ENCODE peak calls at places on chromosomes 4 and X, in ten cellular contexts. O is HepG2, J is HCT116, W is GM23338, K is H1, T is K562, S is stomach, R is transverse colon, P is suprapubic skin, B is breast epithelium. Z is an unnamed sample. For H3K4me1, the result is how much of the 10 kb centered on the place peaks cover.

GRCh38 chrX:141405878-141406492 is 163.7 kb upstream of the SPANXC start:
- DNase-seq in O (no peak), J (no peak), W (no peak), K (no peak), T (no peak), S (no peak), R (no peak), P (no peak), B (no peak), Z (peak)

GRCh38 chr4:114921790-114922581 is 191.4 kb downstream of the NDST4 start:
- DNase-seq in O (peak), J (no peak), W (no peak), K (peak), T (no peak), S (no peak), R (peak), P (no peak), B (no peak), Z (no peak)

GRCh38 chr4:177367336-177367735 is 57.7 kb downstream of the NEIL3 start:
- DNase-seq in O (peak), J (no peak), W (peak), K (no peak), T (no peak), S (no peak), R (no peak), P (no peak), B (no peak), Z (no peak)

GRCh38 chr4:180150818-180151217 is 2092.4 kb upstream of the TENM3 start:
- DNase-seq in O (no peak), J (peak), W (peak), K (no peak), T (no peak), S (no peak), R (no peak), P (no peak), B (no peak), Z (no peak)

GRCh38 chrX:49761481-49761880 is 65.7 kb upstream of the PAGE1 start:
- DNase-seq in O (peak), J (no peak), W (peak), K (no peak), T (peak), S (no peak), R (no peak), P (no peak), B (no peak), Z (no peak)

GRCh38 chrX:123454712-123455431 is 270.8 kb downstream of the GRIA3 start:
- DNase-seq in O (no peak), J (no peak), W (no peak), K (no peak), T (no peak), S (no peak), R (no peak), P (no peak), B (no peak), Z (no peak)

GRCh38 chr4:5751073-5751917 is 40.3 kb downstream of the EVC start:
- DNase-seq in O (no peak), J (no peak), W (peak), K (no peak), T (peak), S (no peak), R (no peak), P (no peak), B (no peak), Z (no peak)

GRCh38 chr4:712916-713632 is 7.4 kb downstream of the PCGF3 start:
- DNase-seq in O (no peak), J (no peak), W (no peak), K (no peak), T (no peak), S (no peak), R (no peak), P (no peak), B (no peak), Z (no peak)

GRCh38 chr4:8515316-8516060 is 64.7 kb upstream of the GPR78 start:
- DNase-seq in O (no peak), J (no peak), W (no peak), K (no peak), T (no peak), S (no peak), R (no peak), P (no peak), B (no peak), Z (no peak)

GRCh38 chr4:151048913-151049312 is 33.8 kb upstream of the LRBA start:
- DNase-seq in O (no peak), J (no peak), W (peak), K (peak), T (no peak), S (no peak), R (no peak), P (no peak), B (no peak), Z (no peak)

GRCh38 chr4:114598191-114599121 is at the start of gene UGT8:
- DNase-seq in O (no peak), J (peak), W (peak), K (peak), T (peak), S (peak), R (peak), P (no peak), B (no peak), Z (no peak)

GRCh38 chrX:49190783-49191032 is 4.5 kb upstream of the PRICKLE3 start:
- DNase-seq in O (no peak), J (no peak), W (no peak), K (peak), T (no peak), S (no peak), R (no peak), P (peak), B (no peak), Z (no peak)

GRCh38 chrX:1788300-1788911 is 173.5 kb downstream of the ASMT start:
- DNase-seq in O (no peak), J (no peak), W (no peak), K (peak), T (no peak), S (no peak), R (no peak), P (no peak), B (no peak), Z (no peak)

GRCh38 chr4:44629280-44629866 is 22.1 kb downstream of the YIPF7 start:
- DNase-seq in O (peak), J (peak), W (peak), K (peak), T (peak), S (no peak), R (no peak), P (no peak), B (no peak), Z (peak)

GRCh38 chrX:38975368-38975767 is 174.1 kb downstream of the MID1IP1 start:
- DNase-seq in O (no peak), J (no peak), W (no peak), K (no peak), T (no peak), S (no peak), R (no peak), P (no peak), B (no peak), Z (no peak)

GRCh38 chr4:182023469-182023868 is 219.7 kb upstream of the TENM3 start:
- DNase-seq in O (no peak), J (no peak), W (no peak), K (no peak), T (no peak), S (no peak), R (no peak), P (no peak), B (no peak), Z (no peak)

GRCh38 chr4:100317032-100317864 is 127.0 kb upstream of the DDIT4L start:
- DNase-seq in O (no peak), J (no peak), W (no peak), K (no peak), T (no peak), S (no peak), R (no peak), P (no peak), B (no peak), Z (no peak)

GRCh38 chr4:108303488-108304177 is 134.9 kb upstream of the LEF1 start:
- DNase-seq in O (no peak), J (peak), W (peak), K (no peak), T (no peak), S (no peak), R (no peak), P (no peak), B (no peak), Z (no peak)

GRCh38 chrX:9148626-9149385 is 114.9 kb upstream of the FAM9B start:
- DNase-seq in O (no peak), J (no peak), W (peak), K (no peak), T (no peak), S (no peak), R (no peak), P (no peak), B (no peak), Z (no peak)

GRCh38 chr4:57442834-57443291 is 332.7 kb upstream of the IGFBP7 start:
- DNase-seq in O (peak), J (no peak), W (peak), K (peak), T (peak), S (peak), R (peak), P (no peak), B (no peak), Z (peak)

GRCh38 chrX:68504237-68504636 is 5.4 kb downstream of the YIPF6 start:
- DNase-seq in O (no peak), J (no peak), W (no peak), K (no peak), T (no peak), S (no peak), R (no peak), P (no peak), B (no peak), Z (no peak)

GRCh38 chr4:55553442-55553841 is 6.7 kb upstream of the CLOCK start:
- DNase-seq in O (peak), J (no peak), W (peak), K (peak), T (no peak), S (peak), R (peak), P (no peak), B (no peak), Z (no peak)

GRCh38 chr4:176266026-176266425 is 3.0 kb downstream of the ASB5 start:
- DNase-seq in O (no peak), J (no peak), W (no peak), K (no peak), T (no peak), S (no peak), R (no peak), P (no peak), B (no peak), Z (no peak)

GRCh38 chr4:139177049-139177887 is at the start of gene ELF2:
- DNase-seq in O (peak), J (peak), W (peak), K (peak), T (peak), S (peak), R (peak), P (peak), B (peak), Z (no peak)

GRCh38 chr4:150209140-150209829 is 131.0 kb downstream of the DCLK2 start:
- DNase-seq in O (peak), J (peak), W (peak), K (peak), T (peak), S (peak), R (peak), P (no peak), B (peak), Z (no peak)

GRCh38 chr4:25792200-25792791 is 70.5 kb downstream of the SEL1L3 start:
- DNase-seq in O (peak), J (peak), W (peak), K (peak), T (peak), S (peak), R (peak), P (no peak), B (no peak), Z (no peak)

GRCh38 chr4:8725071-8725841 is 132.7 kb downstream of the CPZ start:
- DNase-seq in O (no peak), J (no peak), W (peak), K (peak), T (no peak), S (peak), R (peak), P (peak), B (peak), Z (no peak)

GRCh38 chr4:165060938-165061337 is 7.3 kb downstream of the TRIM75 start:
- DNase-seq in O (no peak), J (no peak), W (peak), K (no peak), T (no peak), S (no peak), R (no peak), P (no peak), B (no peak), Z (no peak)

GRCh38 chr4:173485164-173485563 is 44.9 kb downstream of the HAND2 start:
- DNase-seq in O (no peak), J (no peak), W (no peak), K (no peak), T (no peak), S (no peak), R (no peak), P (no peak), B (no peak), Z (no peak)

GRCh38 chr4:1952046-1952700 is 56.6 kb downstream of the NELFA start:
- DNase-seq in O (no peak), J (no peak), W (no peak), K (no peak), T (no peak), S (no peak), R (no peak), P (no peak), B (no peak), Z (no peak)

GRCh38 chrX:51641421-51642021 is 22.8 kb upstream of the CENPVL3 start:
- DNase-seq in O (peak), J (peak), W (peak), K (no peak), T (peak), S (no peak), R (no peak), P (no peak), B (no peak), Z (peak)

GRCh38 chrX:119419898-119420297 is 20.8 kb downstream of the SLC25A43 start:
- DNase-seq in O (no peak), J (no peak), W (no peak), K (no peak), T (no peak), S (no peak), R (no peak), P (no peak), B (no peak), Z (no peak)

GRCh38 chr4:39151120-39151713 is 31.1 kb upstream of the WDR19 start:
- DNase-seq in O (no peak), J (no peak), W (no peak), K (no peak), T (no peak), S (no peak), R (no peak), P (no peak), B (no peak), Z (no peak)

GRCh38 chr4:75817901-75818300 is 84.4 kb downstream of the PPEF2 start:
- DNase-seq in O (no peak), J (no peak), W (no peak), K (no peak), T (no peak), S (no peak), R (no peak), P (no peak), B (no peak), Z (no peak)

GRCh38 chrX:15674514-15674898 is 9.9 kb upstream of the CLTRN start:
- DNase-seq in O (peak), J (peak), W (peak), K (no peak), T (peak), S (peak), R (peak), P (peak), B (peak), Z (no peak)

GRCh38 chrX:15673970-15674369 is 9.4 kb upstream of the CLTRN start:
- DNase-seq in O (no peak), J (no peak), W (no peak), K (no peak), T (no peak), S (no peak), R (no peak), P (no peak), B (no peak), Z (no peak)

GRCh38 chrX:15674899-15675489 is 10.4 kb upstream of the CLTRN start:
- DNase-seq in O (peak), J (peak), W (peak), K (peak), T (peak), S (peak), R (peak), P (peak), B (peak), Z (peak)

GRCh38 chrX:15672886-15673285 is 8.3 kb upstream of the CLTRN start:
- DNase-seq in O (no peak), J (no peak), W (no peak), K (no peak), T (no peak), S (no peak), R (no peak), P (no peak), B (no peak), Z (no peak)

DNA sequence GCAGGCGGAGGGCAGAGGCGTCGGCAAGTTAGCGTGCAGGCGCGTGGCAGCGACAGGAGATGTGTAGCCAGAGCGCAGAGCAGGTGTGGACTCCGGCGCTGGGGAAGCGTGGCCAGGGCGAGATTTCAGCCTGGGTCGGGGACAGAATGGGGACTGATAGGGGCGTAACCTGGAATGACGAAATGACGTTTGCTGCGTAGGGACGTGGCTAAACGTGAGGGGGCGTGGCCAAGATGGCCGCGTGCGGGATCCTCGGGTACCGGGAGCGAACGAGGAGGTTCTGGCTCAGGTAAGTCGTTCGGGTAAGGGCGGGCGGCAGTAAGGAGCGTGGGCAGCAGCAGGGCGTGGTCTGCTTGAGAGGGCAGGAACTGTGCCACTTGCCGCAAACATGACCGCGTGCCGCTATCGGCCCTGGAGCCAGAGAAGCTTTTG is 10.9 kb upstream of the CLTRN start:
- DNase-seq in O (no peak), J (peak), W (peak), K (peak), T (peak), S (peak), R (peak), P (peak), B (peak), Z (no peak)
- TF ChIP-seq POLR2AphosphoS5 in O (no peak), J (peak), W (peak), K (peak), T (no peak), S (peak), R (peak), P (no peak), B (peak), Z (peak)

GRCh38 chr4:152257601-152258066 is 278.3 kb downstream of the FBXW7 start:
- DNase-seq in O (peak), J (no peak), W (peak), K (no peak), T (no peak), S (no peak), R (no peak), P (no peak), B (no peak), Z (no peak)
- H3K4me1 ChIP-seq in O (under half), J (half or more), W (under half), K (under half), T (under half), S (under half), R (under half), P (under half), B (under half), Z (under half)

DNA sequence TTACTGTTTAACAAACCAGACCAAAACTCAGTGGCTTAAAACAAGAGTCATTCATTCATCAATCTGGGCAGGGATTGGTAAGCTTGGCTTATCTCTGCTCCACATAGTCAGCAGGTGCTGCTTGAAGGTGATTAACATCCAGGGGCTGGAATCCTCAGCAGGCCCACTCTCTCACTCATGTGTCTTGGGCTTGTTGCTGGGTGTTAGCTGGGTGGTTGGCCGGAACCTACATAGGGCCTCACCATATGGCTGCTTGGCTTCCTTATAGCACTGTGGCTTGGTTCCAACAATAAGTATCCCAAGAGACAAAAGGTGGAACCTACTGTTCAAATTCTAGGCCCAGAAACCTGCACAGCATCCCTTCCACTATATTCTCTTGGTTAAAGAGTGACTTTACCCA is 125.0 kb downstream of the RASGEF1B start:
- DNase-seq in O (no peak), J (no peak), W (no peak), K (no peak), T (no peak), S (no peak), R (no peak), P (no peak), B (no peak), Z (no peak)
- H3K4me3 ChIP-seq in O (no peak), J (no peak), W (no peak), K (no peak), T (no peak), S (no peak), R (no peak), P (no peak), B (no peak), Z (no peak)

GRCh38 chr4:74624351-74625151 is 169.8 kb downstream of the BTC start:
- DNase-seq in O (peak), J (peak), W (no peak), K (no peak), T (no peak), S (no peak), R (no peak), P (no peak), B (no peak), Z (peak)

GRCh38 chr4:74625981-74626380 is 168.3 kb downstream of the BTC start:
- DNase-seq in O (no peak), J (no peak), W (no peak), K (no peak), T (no peak), S (no peak), R (no peak), P (no peak), B (no peak), Z (no peak)

GRCh38 chr4:74627093-74627492 is 167.2 kb downstream of the BTC start:
- DNase-seq in O (no peak), J (no peak), W (no peak), K (no peak), T (no peak), S (no peak), R (no peak), P (no peak), B (no peak), Z (no peak)

GRCh38 chr4:74628808-74629616 is 165.3 kb downstream of the BTC start:
- DNase-seq in O (no peak), J (no peak), W (no peak), K (no peak), T (no peak), S (no peak), R (peak), P (no peak), B (no peak), Z (no peak)

GRCh38 chr4:74627516-74627915 is 166.8 kb downstream of the BTC start:
- DNase-seq in O (no peak), J (no peak), W (no peak), K (no peak), T (no peak), S (no peak), R (no peak), P (no peak), B (no peak), Z (no peak)
- TF ChIP-seq POLR2AphosphoS5 in O (no peak), J (peak), W (no peak), K (no peak), T (no peak), S (peak), R (peak), P (no peak), B (no peak), Z (no peak)

GRCh38 chr4:42642136-42642797 is 14.6 kb downstream of the ATP8A1 start:
- DNase-seq in O (no peak), J (no peak), W (no peak), K (no peak), T (no peak), S (no peak), R (no peak), P (no peak), B (no peak), Z (no peak)
- H3K4me1 ChIP-seq in O (under half), J (under half), W (under half), K (under half), T (under half), S (under half), R (half or more), P (under half), B (under half), Z (under half)

GRCh38 chr4:153755186-153755585 is 4.6 kb downstream of the RNF175 start:
- DNase-seq in O (no peak), J (no peak), W (no peak), K (no peak), T (no peak), S (no peak), R (no peak), P (no peak), B (no peak), Z (no peak)

GRCh38 chr4:153757407-153757806 is 2.4 kb downstream of the RNF175 start:
- DNase-seq in O (no peak), J (no peak), W (peak), K (no peak), T (no peak), S (no peak), R (no peak), P (no peak), B (no peak), Z (no peak)

GRCh38 chr4:153758136-153758535 is 1.7 kb downstream of the RNF175 start:
- DNase-seq in O (no peak), J (no peak), W (peak), K (no peak), T (no peak), S (no peak), R (no peak), P (no peak), B (no peak), Z (no peak)

GRCh38 chr4:153759407-153760226 is at the start of gene RNF175:
- DNase-seq in O (no peak), J (no peak), W (peak), K (peak), T (peak), S (no peak), R (no peak), P (no peak), B (no peak), Z (no peak)

GRCh38 chr4:153758688-153759406 is 977 bp downstream of the RNF175 start:
- DNase-seq in O (no peak), J (no peak), W (peak), K (no peak), T (no peak), S (no peak), R (no peak), P (no peak), B (no peak), Z (no peak)
- H3K4me3 ChIP-seq in O (no peak), J (no peak), W (peak), K (peak), T (no peak), S (peak), R (peak), P (peak), B (peak), Z (no peak)

Z was measured in Panc1.